ENCODE peak calls at places on chromosomes 5 and 9, in seven cellular contexts. N is fibroblast of mammary gland; F is non-pigmented ciliary epithelial cell; E is PC-3; R is hepatic stellate cell; U is activated effector memory CD4-positive, alpha-beta T cell treated with anti-CD3 and anti-CD28 coated beads, Interleukin-2, amount 50 U/mL, for 16 hours; W is ELR. X is an unnamed sample.

GRCh38 chr9:129462360-129462759 is 158.5 kb downstream of the C9orf50 start:
- DNase-seq in R (no peak), W (no peak), U (no peak), N (no peak), F (no peak), E (no peak), X (no peak)

GRCh38 chr5:66306844-66307315 is 162.8 kb downstream of the SREK1 start:
- DNase-seq in F (no peak), R (no peak), N (peak; percentile 1), W (no peak), E (no peak), U (no peak), X (no peak)

GRCh38 chr5:43066799-43067741 is 27.0 kb upstream of the ANXA2R start:
- DNase-seq in W (peak; percentile 98), R (peak; percentile 59), E (peak; percentile 98), N (peak; percentile 93), F (no peak), U (peak; percentile 96), X (peak; percentile 92)

GRCh38 chr9:111992523-111992922 is 95.9 kb downstream of the UGCG start:
- DNase-seq in F (peak; percentile 56), E (peak; percentile 79), W (peak; percentile 88), U (no peak), N (peak; percentile 79), R (no peak), X (no peak)

GRCh38 chr9:109466623-109467590 is 31.2 kb downstream of the PTPN3 start:
- DNase-seq in N (peak; percentile 24), E (peak; percentile 18), U (no peak), R (no peak), W (peak; percentile 24), F (no peak), X (peak; percentile 46)

GRCh38 chr9:33942471-33943083 is 106.1 kb downstream of the UBAP2 start:
- DNase-seq in F (peak; percentile 58), E (peak; percentile 71), R (peak; percentile 75), U (no peak), N (peak; percentile 77), W (peak; percentile 85), X (no peak)

GRCh38 chr5:32551865-32552264 is 33.5 kb upstream of the SUB1 start:
- DNase-seq in R (no peak), N (no peak), E (no peak), W (no peak), F (no peak), U (no peak), X (no peak)

GRCh38 chr5:176532795-176533194 is 4.4 kb downstream of the RNF44 start:
- DNase-seq in F (no peak), W (no peak), N (no peak), R (no peak), E (no peak), U (no peak), X (no peak)

GRCh38 chr5:36874465-36874864 is 2.1 kb upstream of the NIPBL start:
- DNase-seq in U (no peak), R (no peak), E (no peak), F (no peak), N (peak; percentile 14), W (peak; percentile 12), X (no peak)

GRCh38 chr5:171755354-171755821 is 30.2 kb upstream of the SMIM23 start:
- DNase-seq in R (no peak), E (no peak), U (no peak), F (no peak), W (peak; percentile 8), N (peak; percentile 40), X (no peak)

GRCh38 chr9:70510157-70510770 is 95.8 kb upstream of the KLF9 start:
- DNase-seq in U (no peak), W (peak; percentile 43), R (no peak), F (no peak), E (no peak), N (no peak), X (peak; percentile 54)

GRCh38 chr5:14218897-14219573 is 75.9 kb downstream of the TRIO start:
- DNase-seq in W (no peak), E (no peak), R (no peak), F (no peak), U (no peak), N (peak; percentile 28), X (no peak)

GRCh38 chr9:5438301-5439162 is 807 bp upstream of the PLGRKT start:
- DNase-seq in E (no peak), R (no peak), N (peak; percentile 40), W (peak; percentile 29), U (peak; percentile 86), F (peak; percentile 46), X (no peak)

GRCh38 chr5:123875444-123876264 is 363.7 kb downstream of the CSNK1G3 start:
- DNase-seq in F (no peak), U (no peak), E (no peak), W (no peak), R (no peak), N (no peak), X (peak; percentile 55)

X was measured in head of caudate nucleus.